ENCODE peak calls at places on chromosomes 2 and 18, in four cellular contexts. N is nephron progenitor cell, I is progenitor cell of endocrine pancreas, B is NCI-H1092. M is an unnamed sample.

GRCh38 chr18:10751711-10752110 is 225.9 kb downstream of the NAPG start:
- DNase-seq in N (peak; percentile 28), I (no peak), B (no peak), M (no peak)

GRCh38 chr2:122539920-122540319 is 784.5 kb downstream of the TSN start:
- DNase-seq in N (no peak), I (no peak), B (no peak), M (no peak)

GRCh38 chr2:47088371-47089082 is 66.6 kb downstream of the STPG4 start:
- DNase-seq in N (no peak), I (no peak), B (no peak), M (no peak)

GRCh38 chr18:75113455-75113854 is 95.5 kb downstream of the PTGR3 start:
- DNase-seq in N (no peak), I (no peak), B (no peak), M (no peak)

GRCh38 chr2:166926657-166927056 is 38.4 kb downstream of the XIRP2 start:
- DNase-seq in N (no peak), I (no peak), B (no peak), M (no peak)

GRCh38 chr2:79876430-79876829 is 363.6 kb downstream of the CTNNA2 start:
- DNase-seq in N (peak; percentile 22), I (no peak), B (no peak), M (no peak)

GRCh38 chr2:143893340-143893739 is 626.6 kb downstream of the ZEB2 start:
- DNase-seq in N (no peak), I (no peak), B (no peak), M (no peak)

GRCh38 chr18:50307738-50308470 is 20.4 kb upstream of the CXXC1 start:
- DNase-seq in N (peak; percentile 73), I (peak; percentile 63), B (peak; percentile 90), M (peak; percentile 43)

GRCh38 chr2:232432598-232433184 is 23.3 kb upstream of the ALPI start:
- DNase-seq in N (no peak), I (no peak), B (no peak), M (no peak)

GRCh38 chr18:10690376-10690775 is 164.5 kb downstream of the NAPG start:
- DNase-seq in N (peak; percentile 31), I (no peak), B (no peak), M (no peak)

GRCh38 chr18:8559612-8560011 is 49.6 kb upstream of the RAB12 start:
- DNase-seq in N (no peak), I (no peak), B (no peak), M (no peak)

GRCh38 chr2:102771114-102771513 is 9.3 kb downstream of the TMEM182 start:
- DNase-seq in N (no peak), I (no peak), B (no peak), M (no peak)

GRCh38 chr2:134391751-134392160 is 137.9 kb downstream of the MGAT5 start:
- DNase-seq in N (no peak), I (no peak), B (no peak), M (peak; percentile 29)

GRCh38 chr2:26846881-26847662 is 860 bp upstream of the DPYSL5 start:
- DNase-seq in N (peak; percentile 21), I (no peak), B (peak; percentile 31), M (no peak)

GRCh38 chr2:11142330-11142729 is 12.9 kb upstream of the SLC66A3 start:
- DNase-seq in N (no peak), I (no peak), B (no peak), M (no peak)

GRCh38 chr2:98598781-98599428 is 9.4 kb downstream of the COA5 start:
- DNase-seq in N (no peak), I (no peak), B (no peak), M (no peak)

GRCh38 chr18:35918564-35918963 is 53.9 kb upstream of the RMP24 start:
- DNase-seq in N (no peak), I (no peak), B (no peak), M (no peak)

GRCh38 chr2:30939354-30939753 is 132.1 kb upstream of the CAPN13 start:
- DNase-seq in N (no peak), I (no peak), B (no peak), M (no peak)

GRCh38 chr2:207221731-207222130 is 56.0 kb upstream of the KLF7 start:
- DNase-seq in N (no peak), I (no peak), B (no peak), M (no peak)

GRCh38 chr2:127721978-127722355 is 20.7 kb downstream of the SFT2D3 start:
- DNase-seq in N (no peak), I (no peak), B (no peak), M (no peak)

GRCh38 chr2:237438082-237438925 is 24.3 kb upstream of the COL6A3 start:
- DNase-seq in N (no peak), I (no peak), B (peak; percentile 13), M (peak; percentile 82)

GRCh38 chr2:57906152-57906732 is 140.4 kb upstream of the VRK2 start:
- DNase-seq in N (peak; percentile 4), I (no peak), B (no peak), M (peak; percentile 3)

GRCh38 chr2:174344716-174345472 is 10.1 kb downstream of the SP9 start:
- DNase-seq in N (peak; percentile 14), I (no peak), B (peak; percentile 6), M (no peak)

GRCh38 chr2:10146366-10147005 is 23.9 kb downstream of the RRM2 start:
- DNase-seq in N (no peak), I (no peak), B (no peak), M (no peak)

GRCh38 chr18:56374005-56374655 is 264.3 kb downstream of the TXNL1 start:
- DNase-seq in N (no peak), I (no peak), B (no peak), M (no peak)

GRCh38 chr2:37324536-37324785 is 172 bp downstream of the PRKD3 start:
- DNase-seq in N (no peak), I (no peak), B (no peak), M (no peak)

M was measured in NCI-H510A.